ENCODE peak calls at places on chromosomes 6 and 20, in seven cellular contexts. A is A549; T is heart left ventricle; E is heart right ventricle; K is activated T-helper 17 cell treated with anti-CD3 and anti-CD28 coated beads, Interleukin-2, amount 50 U/mL, for 72 hours; J is CD8-positive, alpha-beta T cell; R is natural killer cell. N is an unnamed sample.

GRCh38 chr6:24961852-24962251 is 26.1 kb upstream of the RIPOR2 start:
- ATAC-seq in R (no peak), A (no peak), T (no peak), K (peak; percentile 21), J (no peak), E (no peak), N (no peak)

GRCh38 chr20:24483435-24484080 is 14.1 kb downstream of the SYNDIG1 start:
- ATAC-seq in R (no peak), K (no peak), J (no peak), A (no peak), T (no peak), E (no peak), N (no peak)

GRCh38 chr6:116933488-116933887 is 56.4 kb downstream of the RFX6 start:
- ATAC-seq in R (no peak), T (no peak), E (no peak), K (no peak), J (no peak), A (no peak), N (no peak)

GRCh38 chr20:57672164-57672563 is 37.7 kb downstream of the PMEPA1 start:
- ATAC-seq in T (peak; percentile 74), E (peak; percentile 66), J (no peak), K (no peak), A (no peak), R (no peak), N (peak; percentile 32)

GRCh38 chr20:16104783-16105182 is 468.5 kb downstream of the KIF16B start:
- ATAC-seq in R (no peak), T (no peak), J (no peak), K (no peak), E (no peak), A (no peak), N (no peak)

GRCh38 chr6:20202070-20202658 is 10.1 kb downstream of the MBOAT1 start:
- ATAC-seq in E (no peak), J (peak; percentile 66), T (no peak), A (peak; percentile 78), R (peak; percentile 48), K (peak; percentile 95), N (no peak)

GRCh38 chr6:128252293-128253176 is 267.9 kb downstream of the PTPRK start:
- ATAC-seq in R (no peak), A (no peak), T (no peak), K (peak; percentile 77), E (no peak), J (no peak), N (no peak)

GRCh38 chr20:5172167-5172586 is 45.4 kb downstream of the CDS2 start:
- ATAC-seq in R (no peak), K (no peak), J (no peak), T (no peak), E (no peak), A (no peak), N (no peak)

GRCh38 chr6:108697646-108698161 is 137.0 kb downstream of the FOXO3 start:
- ATAC-seq in T (peak; percentile 15), K (no peak), R (no peak), A (no peak), J (no peak), E (peak; percentile 17), N (no peak)

GRCh38 chr20:61579908-61580307 is 327.8 kb downstream of the CDH4 start:
- ATAC-seq in J (no peak), R (no peak), E (no peak), T (no peak), A (no peak), K (no peak), N (no peak)

GRCh38 chr20:44011251-44011940 is 96.7 kb downstream of the TOX2 start:
- ATAC-seq in A (no peak), R (peak; percentile 56), E (no peak), K (no peak), T (no peak), J (peak; percentile 80), N (no peak)

GRCh38 chr20:62350098-62350628 is 16.9 kb downstream of the LAMA5 start:
- ATAC-seq in E (no peak), T (no peak), A (peak; percentile 62), K (no peak), R (no peak), J (no peak), N (no peak)

GRCh38 chr6:10587694-10588392 is 66.7 kb downstream of the GCNT2 start:
- ATAC-seq in E (peak; percentile 45), R (peak; percentile 89), T (peak; percentile 65), J (peak; percentile 34), A (no peak), K (no peak), N (no peak)

GRCh38 chr6:77366798-77367197 is 96.5 kb downstream of the HTR1B start:
- ATAC-seq in J (no peak), T (no peak), R (no peak), E (no peak), K (no peak), A (no peak), N (no peak)

GRCh38 chr6:150203378-150203777 is 60.5 kb downstream of the PPP1R14C start:
- ATAC-seq in R (no peak), J (no peak), A (no peak), E (no peak), K (no peak), T (no peak), N (no peak)

GRCh38 chr20:46330072-46330763 is 21.9 kb upstream of the CDH22 start:
- ATAC-seq in E (no peak), J (no peak), A (no peak), T (no peak), K (no peak), R (no peak), N (peak; percentile 11)